ENCODE peak calls at places on chromosomes 1 and 21, in five cellular contexts. One of them, this sample, is unnamed.

GRCh38 chr1:174413632-174414031 is 34.1 kb upstream of the GPR52 start:
- DNase-seq in progenitor cell of endocrine pancreas: no peak
- DNase-seq in CD8-positive, alpha-beta T cell: no peak
- DNase-seq in Peyer's patch: no peak
- DNase-seq in fibroblast of mammary gland: peak; percentile 37
- DNase-seq in this sample: no peak

GRCh38 chr21:34933609-34934345 is 115.3 kb downstream of the RUNX1 start:
- DNase-seq in fibroblast of mammary gland: no peak
- DNase-seq in progenitor cell of endocrine pancreas: no peak
- DNase-seq in CD8-positive, alpha-beta T cell: no peak
- DNase-seq in Peyer's patch: no peak
- DNase-seq in this sample: no peak

GRCh38 chr1:28860332-28861073 is 48.5 kb downstream of the OPRD1 start:
- DNase-seq in Peyer's patch: no peak
- DNase-seq in progenitor cell of endocrine pancreas: no peak
- DNase-seq in CD8-positive, alpha-beta T cell: no peak
- DNase-seq in fibroblast of mammary gland: peak; percentile 39
- DNase-seq in this sample: no peak

GRCh38 chr1:155527672-155528071 is 34.9 kb downstream of the ASH1L start:
- DNase-seq in progenitor cell of endocrine pancreas: no peak
- DNase-seq in CD8-positive, alpha-beta T cell: no peak
- DNase-seq in Peyer's patch: no peak
- DNase-seq in fibroblast of mammary gland: no peak
- DNase-seq in this sample: peak; percentile 66

GRCh38 chr1:160558679-160559078 is 20.6 kb downstream of the CD84 start:
- DNase-seq in CD8-positive, alpha-beta T cell: no peak
- DNase-seq in progenitor cell of endocrine pancreas: no peak
- DNase-seq in fibroblast of mammary gland: no peak
- DNase-seq in Peyer's patch: no peak
- DNase-seq in this sample: no peak

GRCh38 chr1:94063379-94063778 is 57.6 kb downstream of the ABCA4 start:
- DNase-seq in Peyer's patch: no peak
- DNase-seq in fibroblast of mammary gland: peak; percentile 72
- DNase-seq in progenitor cell of endocrine pancreas: no peak
- DNase-seq in CD8-positive, alpha-beta T cell: no peak
- DNase-seq in this sample: no peak

GRCh38 chr1:197065549-197065948 is 1.5 kb downstream of the F13B start:
- DNase-seq in CD8-positive, alpha-beta T cell: no peak
- DNase-seq in progenitor cell of endocrine pancreas: no peak
- DNase-seq in fibroblast of mammary gland: peak; percentile 33
- DNase-seq in Peyer's patch: no peak
- DNase-seq in this sample: no peak

GRCh38 chr1:21509351-21510112 is at the start of gene ALPL:
- DNase-seq in Peyer's patch: no peak
- DNase-seq in CD8-positive, alpha-beta T cell: no peak
- DNase-seq in progenitor cell of endocrine pancreas: no peak
- DNase-seq in fibroblast of mammary gland: no peak
- DNase-seq in this sample: no peak

GRCh38 chr1:66276229-66276628 is 257.7 kb upstream of the SGIP1 start:
- DNase-seq in Peyer's patch: no peak
- DNase-seq in progenitor cell of endocrine pancreas: no peak
- DNase-seq in CD8-positive, alpha-beta T cell: no peak
- DNase-seq in fibroblast of mammary gland: no peak
- DNase-seq in this sample: no peak

GRCh38 chr1:246052603-246053002 is 454.5 kb downstream of the SMYD3 start:
- DNase-seq in Peyer's patch: no peak
- DNase-seq in progenitor cell of endocrine pancreas: no peak
- DNase-seq in CD8-positive, alpha-beta T cell: no peak
- DNase-seq in fibroblast of mammary gland: no peak
- DNase-seq in this sample: no peak

GRCh38 chr1:21258331-21259134 is 31.7 kb downstream of the ECE1 start:
- DNase-seq in fibroblast of mammary gland: no peak
- DNase-seq in progenitor cell of endocrine pancreas: no peak
- DNase-seq in Peyer's patch: no peak
- DNase-seq in CD8-positive, alpha-beta T cell: no peak
- DNase-seq in this sample: no peak

GRCh38 chr1:40876436-40876761 is 14.2 kb upstream of the CITED4 start:
- DNase-seq in Peyer's patch: no peak
- DNase-seq in CD8-positive, alpha-beta T cell: no peak
- DNase-seq in fibroblast of mammary gland: no peak
- DNase-seq in progenitor cell of endocrine pancreas: no peak
- DNase-seq in this sample: no peak

GRCh38 chr1:64112281-64112680 is 91.1 kb upstream of the UBE2U start:
- DNase-seq in Peyer's patch: no peak
- DNase-seq in fibroblast of mammary gland: peak; percentile 92
- DNase-seq in progenitor cell of endocrine pancreas: no peak
- DNase-seq in CD8-positive, alpha-beta T cell: no peak
- DNase-seq in this sample: no peak

GRCh38 chr1:201946224-201946908 is at the start of gene LMOD1:
- DNase-seq in CD8-positive, alpha-beta T cell: no peak
- DNase-seq in progenitor cell of endocrine pancreas: peak; percentile 69
- DNase-seq in fibroblast of mammary gland: peak; percentile 86
- DNase-seq in Peyer's patch: peak; percentile 49
- DNase-seq in this sample: no peak

GRCh38 chr1:223014142-223014873 is 128.7 kb downstream of the TLR5 start:
- DNase-seq in progenitor cell of endocrine pancreas: no peak
- DNase-seq in CD8-positive, alpha-beta T cell: no peak
- DNase-seq in Peyer's patch: no peak
- DNase-seq in fibroblast of mammary gland: no peak
- DNase-seq in this sample: no peak

GRCh38 chr1:219629481-219629880 is 16.6 kb upstream of the ZC3H11B start:
- DNase-seq in progenitor cell of endocrine pancreas: no peak
- DNase-seq in CD8-positive, alpha-beta T cell: no peak
- DNase-seq in Peyer's patch: no peak
- DNase-seq in fibroblast of mammary gland: no peak
- DNase-seq in this sample: no peak

GRCh38 chr1:41657101-41657500 is 172.6 kb upstream of the EDN2 start:
- DNase-seq in fibroblast of mammary gland: no peak
- DNase-seq in progenitor cell of endocrine pancreas: no peak
- DNase-seq in CD8-positive, alpha-beta T cell: no peak
- DNase-seq in Peyer's patch: no peak
- DNase-seq in this sample: no peak

GRCh38 chr1:205991237-205991636 is 12.0 kb downstream of the RAB7B start:
- DNase-seq in progenitor cell of endocrine pancreas: no peak
- DNase-seq in Peyer's patch: no peak
- DNase-seq in CD8-positive, alpha-beta T cell: no peak
- DNase-seq in fibroblast of mammary gland: peak; percentile 49
- DNase-seq in this sample: no peak

GRCh38 chr1:165356876-165357275 is 361 bp upstream of the LMX1A start:
- DNase-seq in fibroblast of mammary gland: no peak
- DNase-seq in Peyer's patch: no peak
- DNase-seq in CD8-positive, alpha-beta T cell: no peak
- DNase-seq in progenitor cell of endocrine pancreas: peak; percentile 22
- DNase-seq in this sample: no peak

GRCh38 chr1:182611787-182612186 is 7.6 kb upstream of the RGS16 start:
- DNase-seq in progenitor cell of endocrine pancreas: no peak
- DNase-seq in fibroblast of mammary gland: no peak
- DNase-seq in Peyer's patch: no peak
- DNase-seq in CD8-positive, alpha-beta T cell: no peak
- DNase-seq in this sample: no peak

GRCh38 chr1:193592325-193592724 is 405.9 kb upstream of the B3GALT2 start:
- DNase-seq in fibroblast of mammary gland: no peak
- DNase-seq in progenitor cell of endocrine pancreas: no peak
- DNase-seq in Peyer's patch: no peak
- DNase-seq in CD8-positive, alpha-beta T cell: no peak
- DNase-seq in this sample: no peak

GRCh38 chr21:42862123-42862475 is 17.2 kb downstream of the WDR4 start:
- DNase-seq in Peyer's patch: no peak
- DNase-seq in progenitor cell of endocrine pancreas: no peak
- DNase-seq in fibroblast of mammary gland: no peak
- DNase-seq in CD8-positive, alpha-beta T cell: no peak
- DNase-seq in this sample: no peak

GRCh38 chr21:43864806-43865470 is at the start of gene AGPAT3:
- DNase-seq in progenitor cell of endocrine pancreas: no peak
- DNase-seq in CD8-positive, alpha-beta T cell: no peak
- DNase-seq in fibroblast of mammary gland: no peak
- DNase-seq in Peyer's patch: no peak
- DNase-seq in this sample: no peak

GRCh38 chr1:156251527-156251926 is 3.7 kb upstream of the PAQR6 start:
- DNase-seq in fibroblast of mammary gland: no peak
- DNase-seq in progenitor cell of endocrine pancreas: no peak
- DNase-seq in Peyer's patch: no peak
- DNase-seq in CD8-positive, alpha-beta T cell: no peak
- DNase-seq in this sample: no peak

GRCh38 chr1:76209238-76209637 is 134.7 kb downstream of the ST6GALNAC3 start:
- DNase-seq in fibroblast of mammary gland: no peak
- DNase-seq in CD8-positive, alpha-beta T cell: no peak
- DNase-seq in progenitor cell of endocrine pancreas: no peak
- DNase-seq in Peyer's patch: no peak
- DNase-seq in this sample: no peak

GRCh38 chr1:170219163-170219562 is 73.4 kb downstream of the NTMT2 start:
- DNase-seq in Peyer's patch: no peak
- DNase-seq in progenitor cell of endocrine pancreas: no peak
- DNase-seq in fibroblast of mammary gland: no peak
- DNase-seq in CD8-positive, alpha-beta T cell: no peak
- DNase-seq in this sample: no peak
- TF ChIP-seq CTCF in Peyer's patch: no peak
- TF ChIP-seq CTCF in progenitor cell of endocrine pancreas: no peak
- TF ChIP-seq CTCF in fibroblast of mammary gland: no peak
- TF ChIP-seq CTCF in CD8-positive, alpha-beta T cell: no peak
- TF ChIP-seq CTCF in this sample: no peak

GRCh38 chr1:198761859-198762616 is 123.2 kb downstream of the PTPRC start:
- DNase-seq in fibroblast of mammary gland: no peak
- DNase-seq in Peyer's patch: no peak
- DNase-seq in CD8-positive, alpha-beta T cell: no peak
- DNase-seq in progenitor cell of endocrine pancreas: no peak
- DNase-seq in this sample: no peak

GRCh38 chr1:198751741-198752140 is 112.9 kb downstream of the PTPRC start:
- DNase-seq in CD8-positive, alpha-beta T cell: no peak
- DNase-seq in Peyer's patch: no peak
- DNase-seq in progenitor cell of endocrine pancreas: no peak
- DNase-seq in fibroblast of mammary gland: peak; percentile 7
- DNase-seq in this sample: no peak

GRCh38 chr1:198755715-198756114 is 116.9 kb downstream of the PTPRC start:
- DNase-seq in Peyer's patch: no peak
- DNase-seq in fibroblast of mammary gland: no peak
- DNase-seq in CD8-positive, alpha-beta T cell: no peak
- DNase-seq in progenitor cell of endocrine pancreas: no peak
- DNase-seq in this sample: no peak

GRCh38 chr1:198754670-198755069 is 115.8 kb downstream of the PTPRC start:
- DNase-seq in CD8-positive, alpha-beta T cell: no peak
- DNase-seq in Peyer's patch: no peak
- DNase-seq in fibroblast of mammary gland: no peak
- DNase-seq in progenitor cell of endocrine pancreas: no peak
- DNase-seq in this sample: no peak

DNA sequence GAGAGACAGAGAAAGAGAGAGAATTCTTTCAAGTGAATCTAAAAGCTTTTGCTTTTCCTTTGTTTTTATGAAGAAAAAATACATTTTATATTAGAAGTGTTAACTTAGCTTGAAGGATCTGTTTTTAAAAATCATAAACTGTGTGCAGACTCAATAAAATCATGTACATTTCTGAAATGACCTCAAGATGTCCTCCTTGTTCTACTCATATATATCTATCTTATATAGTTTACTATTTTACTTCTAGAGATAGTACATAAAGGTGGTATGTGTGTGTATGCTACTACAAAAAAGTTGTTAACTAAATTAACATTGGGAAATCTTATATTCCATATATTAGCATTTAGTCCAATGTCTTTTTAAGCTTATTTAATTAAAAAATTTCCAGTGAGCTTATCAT is 117.6 kb downstream of the PTPRC start:
- DNase-seq in progenitor cell of endocrine pancreas: no peak
- DNase-seq in Peyer's patch: no peak
- DNase-seq in CD8-positive, alpha-beta T cell: no peak
- DNase-seq in fibroblast of mammary gland: peak; percentile 51
- DNase-seq in this sample: no peak
- TF ChIP-seq CTCF in progenitor cell of endocrine pancreas: peak; percentile 28
- TF ChIP-seq CTCF in Peyer's patch: peak; percentile 14
- TF ChIP-seq CTCF in CD8-positive, alpha-beta T cell: no peak
- TF ChIP-seq CTCF in fibroblast of mammary gland: peak; percentile 25
- TF ChIP-seq CTCF in this sample: peak; percentile 45

GRCh38 chr1:163875927-163876320 is 554.2 kb downstream of the NUF2 start:
- DNase-seq in CD8-positive, alpha-beta T cell: no peak
- DNase-seq in fibroblast of mammary gland: peak; percentile 89
- DNase-seq in progenitor cell of endocrine pancreas: no peak
- DNase-seq in Peyer's patch: no peak
- DNase-seq in this sample: no peak

GRCh38 chr1:163876546-163876945 is 554.8 kb downstream of the NUF2 start:
- DNase-seq in CD8-positive, alpha-beta T cell: no peak
- DNase-seq in Peyer's patch: no peak
- DNase-seq in progenitor cell of endocrine pancreas: no peak
- DNase-seq in fibroblast of mammary gland: no peak
- DNase-seq in this sample: no peak

GRCh38 chr1:163875214-163875926 is 553.6 kb downstream of the NUF2 start:
- DNase-seq in Peyer's patch: no peak
- DNase-seq in CD8-positive, alpha-beta T cell: no peak
- DNase-seq in progenitor cell of endocrine pancreas: no peak
- DNase-seq in fibroblast of mammary gland: peak; percentile 96
- DNase-seq in this sample: no peak

GRCh38 chr1:163872067-163872466 is 550.3 kb downstream of the NUF2 start:
- DNase-seq in fibroblast of mammary gland: no peak
- DNase-seq in CD8-positive, alpha-beta T cell: no peak
- DNase-seq in Peyer's patch: no peak
- DNase-seq in progenitor cell of endocrine pancreas: no peak
- DNase-seq in this sample: no peak

DNA sequence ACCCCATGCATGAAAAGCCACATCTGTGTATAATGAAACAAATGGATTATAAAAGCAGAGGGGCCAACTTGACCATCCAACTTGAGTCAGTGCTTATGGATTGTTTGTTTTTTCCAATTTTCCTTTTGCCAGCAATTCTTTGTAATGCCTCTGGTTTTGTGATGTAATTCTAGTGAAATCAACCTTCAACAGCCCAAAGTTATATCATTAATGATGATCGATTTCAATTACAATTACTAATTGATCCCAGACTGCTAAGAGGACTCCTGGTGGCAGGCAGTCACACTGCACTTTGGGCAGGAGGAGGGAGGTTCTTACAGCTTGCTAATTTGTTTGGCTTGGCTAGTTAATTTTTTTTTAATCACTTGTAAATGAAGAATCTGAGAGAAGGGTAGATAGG is 552.3 kb downstream of the NUF2 start:
- DNase-seq in CD8-positive, alpha-beta T cell: no peak
- DNase-seq in progenitor cell of endocrine pancreas: no peak
- DNase-seq in Peyer's patch: no peak
- DNase-seq in fibroblast of mammary gland: peak; percentile 44
- DNase-seq in this sample: no peak
- TF ChIP-seq CTCF in CD8-positive, alpha-beta T cell: no peak
- TF ChIP-seq CTCF in progenitor cell of endocrine pancreas: peak; percentile 41
- TF ChIP-seq CTCF in Peyer's patch: no peak
- TF ChIP-seq CTCF in fibroblast of mammary gland: peak; percentile 65
- TF ChIP-seq CTCF in this sample: no peak

DNA sequence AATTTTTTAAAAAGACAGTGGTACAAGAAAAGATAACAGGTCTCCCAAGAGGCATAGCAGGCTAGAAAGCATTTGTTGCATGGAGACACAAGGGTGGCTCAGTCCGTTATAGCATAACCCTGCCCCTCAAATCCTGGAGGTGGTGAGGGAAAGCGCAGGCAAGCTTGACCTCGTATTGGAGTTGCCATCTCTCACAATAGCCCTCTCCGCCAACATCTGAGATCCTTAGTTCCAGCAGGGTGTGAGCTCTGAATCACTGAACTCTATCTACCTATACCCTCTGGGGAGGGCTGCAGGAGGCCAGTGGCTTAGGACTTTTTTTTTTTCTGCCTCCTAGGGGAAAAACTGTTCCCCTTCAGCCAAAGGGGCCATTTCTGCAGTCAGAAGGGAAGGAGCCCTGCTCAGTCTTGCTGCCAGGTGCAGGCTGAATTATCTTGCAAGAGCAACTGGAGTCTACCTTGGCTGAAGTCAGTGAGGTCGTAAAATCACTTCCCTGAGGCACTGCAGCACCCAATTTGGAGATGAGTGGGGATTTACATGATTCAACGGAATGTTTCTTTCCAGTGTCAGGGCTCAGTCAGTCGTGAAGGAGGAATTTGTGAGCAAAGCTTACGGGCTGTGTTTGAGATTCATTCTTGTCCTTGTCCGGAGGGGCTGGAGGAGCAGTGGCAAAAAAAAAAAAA is 17.2 kb upstream of the C8A start:
- DNase-seq in CD8-positive, alpha-beta T cell: no peak
- DNase-seq in progenitor cell of endocrine pancreas: no peak
- DNase-seq in fibroblast of mammary gland: no peak
- DNase-seq in Peyer's patch: no peak
- DNase-seq in this sample: no peak
- TF ChIP-seq CTCF in CD8-positive, alpha-beta T cell: no peak
- TF ChIP-seq CTCF in progenitor cell of endocrine pancreas: no peak
- TF ChIP-seq CTCF in fibroblast of mammary gland: no peak
- TF ChIP-seq CTCF in Peyer's patch: no peak
- TF ChIP-seq CTCF in this sample: no peak